ENCODE peak calls at places on chromosomes 1 and 21, in five cellular contexts. J is uterus, S is small intestine, A is heart left ventricle, X is cardiac fibroblast. B is an unnamed sample.
A peak's percentile ranks its signal among the peaks of the same experiment; 100 is the strongest.

GRCh38 chr1:85934531-85934930 is 222.0 kb downstream of the COL24A1 start:
- DNase-seq in A (no peak), X (no peak), S (no peak), J (no peak), B (no peak)

GRCh38 chr1:44045064-44045463 is 13.8 kb upstream of the SLC6A9 start:
- DNase-seq in J (no peak), S (no peak), X (no peak), A (no peak), B (no peak)

GRCh38 chr1:18830596-18830995 is 28.9 kb downstream of the TAS1R2 start:
- DNase-seq in J (no peak), S (no peak), A (no peak), X (no peak), B (no peak)

GRCh38 chr1:85109475-85109874 is 61.2 kb upstream of the MCOLN3 start:
- DNase-seq in S (peak; percentile 74), X (peak; percentile 85), J (peak; percentile 45), A (peak; percentile 55), B (peak; percentile 23)

GRCh38 chr1:15966081-15966955 is 9.6 kb downstream of the ZBTB17 start:
- DNase-seq in J (no peak), S (peak; percentile 10), A (no peak), X (peak; percentile 33), B (peak; percentile 86)

GRCh38 chr1:224182057-224182865 is 779 bp upstream of the DEGS1 start:
- DNase-seq in X (no peak), A (no peak), J (no peak), S (peak; percentile 85), B (peak; percentile 48)

GRCh38 chr1:87231703-87232363 is 96.8 kb upstream of the LMO4 start:
- DNase-seq in A (no peak), X (no peak), J (no peak), S (no peak), B (no peak)

GRCh38 chr1:2941907-2942306 is 79.4 kb upstream of the ACTRT2 start:
- DNase-seq in A (no peak), X (no peak), S (no peak), J (no peak), B (no peak)

GRCh38 chr1:101330427-101331130 is 93.8 kb downstream of the S1PR1 start:
- DNase-seq in S (no peak), A (no peak), X (no peak), J (no peak), B (no peak)

GRCh38 chr1:197837911-197838310 is 62.6 kb upstream of the DENND1B start:
- DNase-seq in J (no peak), S (peak; percentile 64), X (no peak), A (no peak), B (no peak)

GRCh38 chr1:200038987-200039848 is 11.7 kb downstream of the NR5A2 start:
- DNase-seq in A (peak; percentile 34), X (no peak), J (no peak), S (peak; percentile 59), B (peak; percentile 39)

GRCh38 chr1:206729507-206729906 is 41.1 kb upstream of the IL19 start:
- DNase-seq in S (no peak), J (no peak), A (no peak), X (no peak), B (no peak)

GRCh38 chr1:224922404-224923164 is 6.9 kb upstream of the DNAH14 start:
- DNase-seq in S (peak; percentile 61), X (peak; percentile 45), A (no peak), J (no peak), B (no peak)

GRCh38 chr1:206464456-206464964 is 5.8 kb upstream of the IKBKE start:
- DNase-seq in X (peak; percentile 98), S (no peak), J (no peak), A (no peak), B (peak; percentile 24)

GRCh38 chr21:39386899-39387298 is 38.0 kb upstream of the HMGN1 start:
- DNase-seq in X (no peak), J (no peak), S (no peak), A (no peak), B (no peak)

GRCh38 chr1:74426208-74426932 is 86.0 kb downstream of the LRRC53 start:
- DNase-seq in J (no peak), A (no peak), X (no peak), S (no peak), B (no peak)

GRCh38 chr1:246396322-246396721 is 110.8 kb downstream of the SMYD3 start:
- DNase-seq in A (no peak), S (no peak), X (no peak), J (no peak), B (no peak)

GRCh38 chr1:225739542-225740107 is 38.0 kb upstream of the SRP9 start:
- DNase-seq in S (no peak), X (no peak), J (no peak), A (no peak), B (no peak)

GRCh38 chr21:33116669-33117267 is 46.8 kb downstream of the OLIG1 start:
- DNase-seq in J (no peak), X (no peak), S (no peak), A (no peak), B (no peak)

GRCh38 chr1:209614906-209615305 is 31.4 kb downstream of the CAMK1G start:
- DNase-seq in J (no peak), X (no peak), S (no peak), A (no peak), B (no peak)

GRCh38 chr1:203629509-203630082 is 3.0 kb downstream of the ATP2B4 start:
- DNase-seq in J (peak; percentile 73), S (peak; percentile 65), X (peak; percentile 61), A (peak; percentile 84), B (peak; percentile 72)

GRCh38 chr1:167746013-167746672 is 24.4 kb downstream of the MPZL1 start:
- DNase-seq in X (no peak), A (no peak), S (no peak), J (no peak), B (no peak)

GRCh38 chr1:151501474-151501873 is 9.7 kb upstream of the CGN start:
- DNase-seq in J (no peak), X (no peak), S (peak; percentile 83), A (no peak), B (no peak)

GRCh38 chr1:154155282-154155681 is 409 bp upstream of the NUP210L start:
- DNase-seq in X (peak; percentile 96), S (no peak), J (peak; percentile 31), A (peak; percentile 44), B (no peak)

GRCh38 chr1:177907000-177907399 is 62.9 kb downstream of the SEC16B start:
- DNase-seq in S (no peak), X (no peak), A (no peak), J (no peak), B (no peak)

GRCh38 chr1:89615676-89616598 is 17.0 kb upstream of the LRRC8C start:
- DNase-seq in A (no peak), S (peak; percentile 13), J (no peak), X (no peak), B (no peak)

GRCh38 chr1:204407314-204407971 is 4.2 kb downstream of the PPP1R15B start:
- DNase-seq in J (no peak), X (no peak), A (no peak), S (no peak), B (no peak)

GRCh38 chr1:21901986-21902377 is 35.1 kb downstream of the HSPG2 start:
- DNase-seq in X (no peak), S (no peak), A (no peak), J (no peak), B (no peak)

GRCh38 chr21:31255846-31256395 is 88.1 kb downstream of the TIAM1 start:
- DNase-seq in A (no peak), S (no peak), J (no peak), X (no peak), B (no peak)

GRCh38 chr1:48853006-48853405 is 76.3 kb upstream of the BEND5 start:
- DNase-seq in X (peak; percentile 77), A (no peak), J (no peak), S (no peak), B (no peak)